ENCODE peak calls at places on chromosomes 16 and 17, in four cellular contexts. N, K, R and G are unnamed samples.

GRCh38 chr16:81026429-81026828 is 9.2 kb upstream of the ATMIN start:
- DNase-seq in N (no peak), K (no peak), R (no peak), G (no peak)

GRCh38 chr16:57815987-57816745 is 13.9 kb upstream of the KIFC3 start:
- DNase-seq in N (peak), K (peak), R (peak), G (peak)

GRCh38 chr16:85650864-85651811 is 37.6 kb downstream of the GINS2 start:
- DNase-seq in N (no peak), K (peak), R (no peak), G (no peak)

GRCh38 chr16:46927273-46927672 is 43.1 kb downstream of the GPT2 start:
- DNase-seq in N (no peak), K (no peak), R (no peak), G (no peak)

GRCh38 chr17:46264456-46265198 is 30.3 kb upstream of the LRRC37A start:
- DNase-seq in N (peak), K (no peak), R (no peak), G (peak)

GRCh38 chr16:85416267-85417109 is 196.6 kb upstream of the GSE1 start:
- DNase-seq in N (peak), K (no peak), R (no peak), G (peak)

GRCh38 chr17:6679241-6679640 is 27.7 kb downstream of the C17orf100 start:
- DNase-seq in N (no peak), K (no peak), R (no peak), G (no peak)

GRCh38 chr16:79767597-79768280 is 167.2 kb upstream of the MAF start:
- DNase-seq in N (peak), K (peak), R (no peak), G (no peak)

GRCh38 chr16:1024126-1024525 is 42.6 kb downstream of the SOX8 start:
- DNase-seq in N (no peak), K (no peak), R (no peak), G (no peak)

GRCh38 chr17:17258998-17259397 is 22.0 kb upstream of the FLCN start:
- DNase-seq in N (no peak), K (peak), R (no peak), G (no peak)

GRCh38 chr17:63189930-63190329 is 223.9 kb downstream of the TANC2 start:
- DNase-seq in N (peak), K (no peak), R (no peak), G (no peak)

GRCh38 chr16:75064403-75065148 is 52.0 kb downstream of the LDHD start:
- DNase-seq in N (no peak), K (no peak), R (no peak), G (no peak)

GRCh38 chr16:10918294-10919002 is 23.8 kb downstream of the DEXI start:
- DNase-seq in N (peak), K (peak), R (peak), G (peak)

GRCh38 chr16:3879258-3879886 is 1.1 kb downstream of the CREBBP start:
- DNase-seq in N (no peak), K (no peak), R (no peak), G (no peak)

GRCh38 chr17:75602644-75603043 is 15.0 kb downstream of the MYO15B start:
- DNase-seq in N (no peak), K (no peak), R (no peak), G (no peak)

GRCh38 chr16:87416826-87417471 is 24.8 kb downstream of the MAP1LC3B start:
- DNase-seq in N (peak), K (no peak), R (no peak), G (no peak)

GRCh38 chr16:53952215-53953208 is 248.6 kb downstream of the FTO start:
- DNase-seq in N (peak), K (no peak), R (no peak), G (no peak)

GRCh38 chr17:65954148-65954449 is 237.8 kb downstream of the CEP112 start:
- DNase-seq in N (no peak), K (no peak), R (no peak), G (no peak)

GRCh38 chr17:77049440-77049839 is 91.3 kb upstream of the SEC14L1 start:
- DNase-seq in N (peak), K (peak), R (no peak), G (no peak)

GRCh38 chr16:3063617-3064389 is 1.6 kb upstream of the IL32 start:
- DNase-seq in N (no peak), K (no peak), R (no peak), G (no peak)

GRCh38 chr17:39099686-39100293 is 51.6 kb downstream of the PLXDC1 start:
- DNase-seq in N (no peak), K (no peak), R (no peak), G (no peak)